ENCODE peak calls at places on chromosomes 1 and 21, in eight cellular contexts. A is HCT116, R is sigmoid colon, B is transverse colon, D is thyroid gland, V is heart left ventricle, Z is testis, F is uterus. U is an unnamed sample.

GRCh38 chr1:183568176-183569041 is 21.9 kb downstream of the NCF2 start:
- DNase-seq in A (no peak), R (peak; percentile 74), B (peak; percentile 20), D (no peak), V (peak; percentile 58), Z (peak; percentile 25), F (no peak), U (no peak)

GRCh38 chr1:100443739-100444571 is 91.6 kb downstream of the CDC14A start:
- DNase-seq in A (no peak), R (peak; percentile 66), B (no peak), D (no peak), V (no peak), Z (peak; percentile 17), F (no peak), U (no peak)

GRCh38 chr1:111903148-111903857 is 86.2 kb downstream of the KCND3 start:
- DNase-seq in A (no peak), R (no peak), B (no peak), D (no peak), V (no peak), Z (no peak), F (no peak), U (no peak)

GRCh38 chr1:226738421-226738994 is 574 bp downstream of the ITPKB start:
- DNase-seq in A (no peak), R (no peak), B (peak; percentile 48), D (peak; percentile 35), V (peak; percentile 32), Z (peak; percentile 32), F (no peak), U (peak; percentile 69)

GRCh38 chr1:94544706-94545490 is 3.3 kb upstream of the F3 start:
- DNase-seq in A (no peak), R (no peak), B (no peak), D (no peak), V (no peak), Z (no peak), F (no peak), U (no peak)

GRCh38 chr21:37006521-37007291 is at the start of gene RIPPLY3:
- DNase-seq in A (no peak), R (no peak), B (no peak), D (peak; percentile 7), V (no peak), Z (no peak), F (no peak), U (no peak)

GRCh38 chr21:16912075-16912474 is 600.8 kb upstream of the CXADR start:
- DNase-seq in A (no peak), R (no peak), B (no peak), D (no peak), V (no peak), Z (no peak), F (no peak), U (no peak)

GRCh38 chr1:209899948-209900347 is 38.1 kb upstream of the SYT14 start:
- DNase-seq in A (peak; percentile 22), R (no peak), B (no peak), D (no peak), V (no peak), Z (peak; percentile 21), F (no peak), U (no peak)

GRCh38 chr1:232574867-232575523 is 54.9 kb downstream of the SIPA1L2 start:
- DNase-seq in A (no peak), R (no peak), B (no peak), D (no peak), V (no peak), Z (no peak), F (no peak), U (no peak)

GRCh38 chr1:21647431-21648373 is 21.5 kb downstream of the RAP1GAP start:
- DNase-seq in A (peak; percentile 67), R (no peak), B (peak; percentile 28), D (peak; percentile 51), V (no peak), Z (peak; percentile 81), F (no peak), U (no peak)

GRCh38 chr1:236099622-236100021 is 34.7 kb upstream of the NID1 start:
- DNase-seq in A (no peak), R (no peak), B (no peak), D (no peak), V (no peak), Z (no peak), F (no peak), U (no peak)

GRCh38 chr1:183838221-183838620 is 33.3 kb downstream of the RGL1 start:
- DNase-seq in A (no peak), R (no peak), B (no peak), D (no peak), V (no peak), Z (no peak), F (no peak), U (no peak)

GRCh38 chr1:200139661-200140250 is 112.2 kb downstream of the NR5A2 start:
- DNase-seq in A (peak; percentile 57), R (no peak), B (no peak), D (no peak), V (no peak), Z (peak; percentile 30), F (no peak), U (no peak)

GRCh38 chr1:6385673-6386191 is 7.8 kb downstream of the ACOT7 start:
- DNase-seq in A (peak; percentile 77), R (peak; percentile 92), B (peak; percentile 25), D (peak; percentile 77), V (no peak), Z (no peak), F (peak; percentile 51), U (no peak)

GRCh38 chr1:218468707-218469106 is 123.6 kb downstream of the TGFB2 start:
- DNase-seq in A (no peak), R (no peak), B (no peak), D (no peak), V (no peak), Z (no peak), F (no peak), U (no peak)

GRCh38 chr1:1259119-1259488 is 12.6 kb upstream of the C1QTNF12 start:
- DNase-seq in A (no peak), R (no peak), B (no peak), D (no peak), V (no peak), Z (no peak), F (no peak), U (no peak)
- TF ChIP-seq POLR2A in A (no peak), R (no peak), B (no peak), D (no peak), V (no peak), Z (no peak), F (no peak), U (no peak)

GRCh38 chr1:18200136-18200717 is 92.6 kb downstream of the IGSF21 start:
- DNase-seq in A (no peak), R (no peak), B (no peak), D (no peak), V (no peak), Z (no peak), F (no peak), U (no peak)
- TF ChIP-seq CTCF in A (peak; percentile 15), R (no peak), B (no peak), D (no peak), V (no peak), Z (no peak), F (no peak), U (no peak)

DNA sequence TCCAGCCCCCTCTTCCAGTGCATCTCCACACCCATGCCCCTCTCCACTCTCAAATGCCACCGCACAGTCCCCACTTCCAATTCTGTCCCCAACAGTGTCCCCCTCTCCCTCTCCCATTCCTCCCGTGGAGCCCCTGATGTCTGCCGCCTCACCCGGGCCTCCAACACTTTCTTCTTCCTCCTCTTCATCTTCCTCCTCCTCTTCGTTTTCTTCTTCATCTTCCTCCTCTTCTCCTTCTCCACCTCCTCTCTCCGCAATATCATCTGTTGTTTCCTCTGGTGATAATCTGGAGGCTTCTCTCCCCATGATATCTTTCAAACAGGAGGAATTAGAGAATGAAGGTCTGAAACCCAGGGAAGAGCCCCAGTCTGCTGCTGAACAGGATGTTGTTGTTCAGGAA is 80.8 kb downstream of the PRDM2 start:
- DNase-seq in A (no peak), R (no peak), B (no peak), D (no peak), V (no peak), Z (no peak), F (no peak), U (no peak)
- H3K36me3 ChIP-seq in A (peaks cover 16% of the 10 kb centered on the region), R (peaks cover 5% of the 10 kb centered on the region), B (peaks cover 28% of the 10 kb centered on the region), D (peaks cover 27% of the 10 kb centered on the region), V (peaks cover 22% of the 10 kb centered on the region), Z (no peaks in the 10 kb centered on the region), F (no peaks in the 10 kb centered on the region), U (no peaks in the 10 kb centered on the region)

GRCh38 chr1:110770832-110771231 is 96.1 kb upstream of the KCNA3 start:
- DNase-seq in A (no peak), R (no peak), B (no peak), D (no peak), V (no peak), Z (no peak), F (no peak), U (no peak)

GRCh38 chr1:110765640-110766335 is 91.0 kb upstream of the KCNA3 start:
- DNase-seq in A (peak; percentile 10), R (no peak), B (peak; percentile 25), D (peak; percentile 7), V (peak; percentile 32), Z (peak; percentile 57), F (peak; percentile 20), U (no peak)

GRCh38 chr1:110763149-110763548 is 88.4 kb upstream of the KCNA3 start:
- DNase-seq in A (no peak), R (no peak), B (no peak), D (no peak), V (no peak), Z (no peak), F (no peak), U (no peak)

GRCh38 chr1:110768595-110768994 is 93.9 kb upstream of the KCNA3 start:
- DNase-seq in A (no peak), R (no peak), B (no peak), D (no peak), V (no peak), Z (no peak), F (no peak), U (no peak)

DNA sequence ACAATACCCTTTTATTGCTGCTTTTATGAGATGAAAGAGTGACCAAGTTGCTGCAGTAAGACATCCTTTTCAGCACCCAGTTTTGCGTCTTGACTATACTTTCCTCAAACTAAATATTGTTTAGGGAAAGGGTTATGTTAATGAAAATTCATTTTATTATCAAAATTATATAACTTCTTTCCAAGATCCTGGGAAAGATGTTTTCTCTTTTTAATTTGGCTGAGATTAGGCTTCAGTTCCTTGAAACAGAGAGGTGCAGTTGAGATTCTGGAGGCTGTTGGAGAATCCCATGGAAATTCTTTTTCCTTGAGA is 91.6 kb upstream of the KCNA3 start:
- DNase-seq in A (no peak), R (no peak), B (no peak), D (no peak), V (no peak), Z (no peak), F (no peak), U (no peak)
- TF ChIP-seq POLR2A in A (no peak), R (no peak), B (no peak), D (no peak), V (no peak), Z (no peak), F (no peak), U (no peak)